ENCODE peak calls at places on chromosomes 2 and 18, in seven cellular contexts. One of them, this sample, is unnamed.

GRCh38 chr2:61898810-61899209 is 6.7 kb upstream of the COMMD1 start:
- DNase-seq in thoracic aorta: no peak
- DNase-seq in lower lobe of right lung: no peak
- DNase-seq in mesenchymal stem cell: peak; percentile 26
- DNase-seq in stomach: no peak
- DNase-seq in body of pancreas: no peak
- DNase-seq in CD4-positive, alpha-beta memory T cell: no peak
- DNase-seq in this sample: no peak

GRCh38 chr2:46967990-46968647 is 52.5 kb upstream of the MCFD2 start:
- DNase-seq in stomach: peak; percentile 73
- DNase-seq in lower lobe of right lung: peak; percentile 85
- DNase-seq in body of pancreas: peak; percentile 76
- DNase-seq in CD4-positive, alpha-beta memory T cell: no peak
- DNase-seq in thoracic aorta: peak; percentile 70
- DNase-seq in mesenchymal stem cell: peak; percentile 83
- DNase-seq in this sample: peak; percentile 89

GRCh38 chr2:160085662-160086061 is 23.2 kb upstream of the PLA2R1 start:
- DNase-seq in lower lobe of right lung: no peak
- DNase-seq in thoracic aorta: no peak
- DNase-seq in mesenchymal stem cell: no peak
- DNase-seq in CD4-positive, alpha-beta memory T cell: no peak
- DNase-seq in stomach: no peak
- DNase-seq in body of pancreas: no peak
- DNase-seq in this sample: no peak

GRCh38 chr18:69674921-69675405 is 272.7 kb downstream of the CD226 start:
- DNase-seq in mesenchymal stem cell: no peak
- DNase-seq in stomach: no peak
- DNase-seq in lower lobe of right lung: no peak
- DNase-seq in thoracic aorta: no peak
- DNase-seq in body of pancreas: no peak
- DNase-seq in CD4-positive, alpha-beta memory T cell: no peak
- DNase-seq in this sample: no peak

GRCh38 chr2:219273887-219274391 is 5.2 kb upstream of the DNAJB2 start:
- DNase-seq in mesenchymal stem cell: no peak
- DNase-seq in body of pancreas: no peak
- DNase-seq in stomach: no peak
- DNase-seq in CD4-positive, alpha-beta memory T cell: no peak
- DNase-seq in thoracic aorta: no peak
- DNase-seq in lower lobe of right lung: no peak
- DNase-seq in this sample: no peak

GRCh38 chr2:199431748-199432213 is 26.0 kb downstream of the SATB2 start:
- DNase-seq in CD4-positive, alpha-beta memory T cell: no peak
- DNase-seq in stomach: no peak
- DNase-seq in thoracic aorta: no peak
- DNase-seq in body of pancreas: no peak
- DNase-seq in lower lobe of right lung: no peak
- DNase-seq in mesenchymal stem cell: peak; percentile 56
- DNase-seq in this sample: no peak

GRCh38 chr2:73827018-73827417 is 1.7 kb upstream of the STAMBP start:
- DNase-seq in body of pancreas: no peak
- DNase-seq in CD4-positive, alpha-beta memory T cell: no peak
- DNase-seq in thoracic aorta: no peak
- DNase-seq in lower lobe of right lung: no peak
- DNase-seq in mesenchymal stem cell: peak; percentile 43
- DNase-seq in stomach: no peak
- DNase-seq in this sample: no peak

GRCh38 chr2:70607121-70607551 is 53.5 kb upstream of the TGFA start:
- DNase-seq in thoracic aorta: no peak
- DNase-seq in lower lobe of right lung: no peak
- DNase-seq in mesenchymal stem cell: no peak
- DNase-seq in body of pancreas: no peak
- DNase-seq in stomach: no peak
- DNase-seq in CD4-positive, alpha-beta memory T cell: no peak
- DNase-seq in this sample: no peak

GRCh38 chr2:28276807-28277206 is 115.9 kb upstream of the FOSL2 start:
- DNase-seq in body of pancreas: no peak
- DNase-seq in thoracic aorta: no peak
- DNase-seq in CD4-positive, alpha-beta memory T cell: no peak
- DNase-seq in mesenchymal stem cell: peak; percentile 29
- DNase-seq in stomach: no peak
- DNase-seq in lower lobe of right lung: no peak
- DNase-seq in this sample: peak; percentile 45

GRCh38 chr2:212990697-212991096 is 160.7 kb downstream of the IKZF2 start:
- DNase-seq in mesenchymal stem cell: peak; percentile 41
- DNase-seq in lower lobe of right lung: no peak
- DNase-seq in body of pancreas: no peak
- DNase-seq in CD4-positive, alpha-beta memory T cell: no peak
- DNase-seq in stomach: no peak
- DNase-seq in thoracic aorta: no peak
- DNase-seq in this sample: no peak

DNA sequence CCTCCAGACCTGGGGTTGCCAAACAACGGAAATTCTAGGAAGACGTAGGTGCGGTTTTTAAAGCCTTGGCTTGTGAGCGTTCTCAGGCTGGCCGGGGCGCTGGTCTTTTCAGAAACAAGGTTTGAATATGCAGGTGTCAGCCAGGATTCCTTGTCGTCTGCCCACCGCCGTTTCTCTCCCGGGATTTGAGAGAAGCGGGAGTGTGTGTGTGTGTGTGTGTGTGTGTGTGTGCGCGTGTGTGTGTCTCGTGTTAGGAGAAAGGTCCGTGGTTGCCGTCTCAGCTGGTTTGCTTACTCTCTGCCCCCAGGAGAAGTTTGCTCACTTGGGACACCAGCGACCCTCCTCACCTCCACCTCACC is 1.0 kb upstream of the ONECUT2 start:
- DNase-seq in stomach: no peak
- DNase-seq in body of pancreas: no peak
- DNase-seq in thoracic aorta: no peak
- DNase-seq in lower lobe of right lung: no peak
- DNase-seq in mesenchymal stem cell: no peak
- DNase-seq in CD4-positive, alpha-beta memory T cell: no peak
- DNase-seq in this sample: no peak
- H3K27me3 ChIP-seq in stomach: peaks cover 99% of the 10 kb centered on the region
- H3K27me3 ChIP-seq in body of pancreas: peaks cover 58% of the 10 kb centered on the region
- H3K27me3 ChIP-seq in thoracic aorta: peaks cover 56% of the 10 kb centered on the region
- H3K27me3 ChIP-seq in lower lobe of right lung: peaks cover 94% of the 10 kb centered on the region
- H3K27me3 ChIP-seq in mesenchymal stem cell: peaks cover 88% of the 10 kb centered on the region
- H3K27me3 ChIP-seq in CD4-positive, alpha-beta memory T cell: peaks cover 68% of the 10 kb centered on the region
- H3K27me3 ChIP-seq in this sample: no peaks in the 10 kb centered on the region

DNA sequence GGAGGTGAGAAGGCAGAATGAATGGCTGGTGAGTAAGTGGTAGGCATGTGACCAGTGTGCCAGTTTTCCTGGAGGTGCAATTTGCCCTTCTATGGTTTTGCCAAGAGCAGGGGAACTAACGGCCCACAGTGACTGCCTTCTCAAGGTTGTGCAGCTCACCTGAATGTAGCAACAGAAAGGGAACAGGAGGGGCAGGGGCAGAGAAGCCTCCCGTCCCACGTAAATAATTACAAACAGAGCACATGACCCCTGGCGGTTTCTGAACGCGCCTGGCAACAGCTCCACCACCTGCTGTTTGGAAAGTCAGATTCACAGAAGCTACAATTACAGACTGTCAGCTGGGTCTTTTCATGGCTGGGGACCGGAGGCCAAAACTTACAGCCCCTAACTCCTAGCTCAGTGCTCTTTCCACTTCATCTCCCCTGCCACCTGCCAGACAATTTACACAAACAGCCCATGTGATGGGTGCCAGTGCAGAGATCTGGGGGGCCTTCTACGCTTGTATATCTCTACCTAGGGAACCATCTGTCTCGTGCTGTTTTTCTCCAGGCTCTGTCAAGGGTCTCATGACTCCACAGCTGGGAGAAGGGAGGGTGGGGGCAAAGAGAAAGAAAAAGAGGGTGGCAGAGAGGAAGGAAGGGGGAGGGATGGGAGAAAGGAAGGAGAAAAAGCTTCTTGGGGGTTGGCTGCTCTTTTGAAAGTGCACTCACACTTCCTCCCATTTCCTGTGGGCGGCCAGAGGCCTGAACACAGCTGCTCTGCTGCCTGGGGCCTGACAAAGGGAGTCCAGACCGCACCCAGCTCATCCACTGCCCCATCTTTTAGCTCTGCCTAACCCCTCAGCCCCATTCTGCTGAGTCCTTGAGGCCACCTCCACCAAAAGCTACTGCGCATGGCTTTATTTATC is 69.5 kb downstream of the POLR1A start:
- DNase-seq in thoracic aorta: no peak
- DNase-seq in CD4-positive, alpha-beta memory T cell: peak; percentile 86
- DNase-seq in stomach: peak; percentile 65
- DNase-seq in body of pancreas: peak; percentile 84
- DNase-seq in mesenchymal stem cell: peak; percentile 90
- DNase-seq in lower lobe of right lung: peak; percentile 86
- DNase-seq in this sample: peak; percentile 90
- H3K27ac ChIP-seq in thoracic aorta: peak overlapping the region; percentile 83
- H3K27ac ChIP-seq in CD4-positive, alpha-beta memory T cell: peak overlapping the region; percentile 82
- H3K27ac ChIP-seq in stomach: peak overlapping the region; percentile 70
- H3K27ac ChIP-seq in body of pancreas: peak overlapping the region; percentile 88
- H3K27ac ChIP-seq in mesenchymal stem cell: peak overlapping the region; percentile 96
- H3K27ac ChIP-seq in lower lobe of right lung: peak overlapping the region; percentile 88
- H3K27ac ChIP-seq in this sample: peak overlapping the region; percentile 93

GRCh38 chr2:236159778-236160170 is 8.4 kb downstream of the GBX2 start:
- DNase-seq in stomach: no peak
- DNase-seq in CD4-positive, alpha-beta memory T cell: no peak
- DNase-seq in lower lobe of right lung: no peak
- DNase-seq in mesenchymal stem cell: no peak
- DNase-seq in body of pancreas: no peak
- DNase-seq in thoracic aorta: no peak
- DNase-seq in this sample: peak; percentile 55

GRCh38 chr2:236161531-236161930 is 6.7 kb downstream of the GBX2 start:
- DNase-seq in lower lobe of right lung: no peak
- DNase-seq in mesenchymal stem cell: no peak
- DNase-seq in body of pancreas: no peak
- DNase-seq in thoracic aorta: no peak
- DNase-seq in CD4-positive, alpha-beta memory T cell: no peak
- DNase-seq in stomach: no peak
- DNase-seq in this sample: peak; percentile 10

GRCh38 chr2:236160366-236161081 is 7.7 kb downstream of the GBX2 start:
- DNase-seq in mesenchymal stem cell: no peak
- DNase-seq in CD4-positive, alpha-beta memory T cell: no peak
- DNase-seq in lower lobe of right lung: no peak
- DNase-seq in stomach: no peak
- DNase-seq in thoracic aorta: no peak
- DNase-seq in body of pancreas: no peak
- DNase-seq in this sample: no peak

GRCh38 chr2:236162031-236162803 is 6.0 kb downstream of the GBX2 start:
- DNase-seq in mesenchymal stem cell: no peak
- DNase-seq in CD4-positive, alpha-beta memory T cell: no peak
- DNase-seq in stomach: no peak
- DNase-seq in thoracic aorta: no peak
- DNase-seq in lower lobe of right lung: no peak
- DNase-seq in body of pancreas: no peak
- DNase-seq in this sample: no peak

DNA sequence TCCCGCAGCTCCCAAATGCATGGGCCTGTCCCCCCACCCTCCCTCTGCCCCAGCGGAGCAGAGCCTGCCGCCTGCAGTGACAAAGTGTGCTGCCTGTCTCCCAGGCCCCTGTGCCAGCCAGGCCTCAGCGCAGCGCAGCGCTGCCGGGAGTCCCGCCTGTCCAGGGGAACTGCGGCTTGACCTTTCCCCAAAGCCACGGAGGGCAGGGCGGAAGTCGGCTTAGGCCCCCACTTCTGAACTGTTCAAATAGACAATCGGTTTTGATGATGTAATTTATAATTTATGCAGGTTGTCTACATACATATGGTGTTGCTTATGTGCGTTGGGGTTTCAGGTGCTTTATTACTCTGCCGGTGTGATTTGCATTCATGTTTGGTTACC is 7.1 kb downstream of the GBX2 start:
- DNase-seq in mesenchymal stem cell: no peak
- DNase-seq in lower lobe of right lung: no peak
- DNase-seq in thoracic aorta: no peak
- DNase-seq in stomach: no peak
- DNase-seq in CD4-positive, alpha-beta memory T cell: no peak
- DNase-seq in body of pancreas: no peak
- DNase-seq in this sample: no peak
- H3K27me3 ChIP-seq in mesenchymal stem cell: peaks cover 21% of the 10 kb centered on the region
- H3K27me3 ChIP-seq in lower lobe of right lung: peaks cover 73% of the 10 kb centered on the region
- H3K27me3 ChIP-seq in thoracic aorta: peaks cover 17% of the 10 kb centered on the region
- H3K27me3 ChIP-seq in stomach: peaks cover 99% of the 10 kb centered on the region
- H3K27me3 ChIP-seq in CD4-positive, alpha-beta memory T cell: peaks cover 20% of the 10 kb centered on the region
- H3K27me3 ChIP-seq in body of pancreas: peaks cover 39% of the 10 kb centered on the region
- H3K27me3 ChIP-seq in this sample: no peaks in the 10 kb centered on the region

GRCh38 chr2:42978175-42978886 is 185.9 kb upstream of the HAAO start:
- DNase-seq in mesenchymal stem cell: no peak
- DNase-seq in CD4-positive, alpha-beta memory T cell: no peak
- DNase-seq in lower lobe of right lung: no peak
- DNase-seq in thoracic aorta: no peak
- DNase-seq in body of pancreas: peak; percentile 45
- DNase-seq in stomach: no peak
- DNase-seq in this sample: no peak

GRCh38 chr2:42976400-42976799 is 184.0 kb upstream of the HAAO start:
- DNase-seq in stomach: no peak
- DNase-seq in body of pancreas: no peak
- DNase-seq in lower lobe of right lung: no peak
- DNase-seq in mesenchymal stem cell: no peak
- DNase-seq in thoracic aorta: no peak
- DNase-seq in CD4-positive, alpha-beta memory T cell: no peak
- DNase-seq in this sample: no peak

GRCh38 chr2:42979416-42979869 is 187.1 kb upstream of the HAAO start:
- DNase-seq in thoracic aorta: no peak
- DNase-seq in lower lobe of right lung: no peak
- DNase-seq in body of pancreas: peak; percentile 82
- DNase-seq in CD4-positive, alpha-beta memory T cell: no peak
- DNase-seq in stomach: peak; percentile 72
- DNase-seq in mesenchymal stem cell: no peak
- DNase-seq in this sample: no peak

GRCh38 chr2:42978887-42979415 is 186.6 kb upstream of the HAAO start:
- DNase-seq in CD4-positive, alpha-beta memory T cell: no peak
- DNase-seq in mesenchymal stem cell: no peak
- DNase-seq in body of pancreas: no peak
- DNase-seq in thoracic aorta: no peak
- DNase-seq in stomach: no peak
- DNase-seq in lower lobe of right lung: no peak
- DNase-seq in this sample: no peak

DNA sequence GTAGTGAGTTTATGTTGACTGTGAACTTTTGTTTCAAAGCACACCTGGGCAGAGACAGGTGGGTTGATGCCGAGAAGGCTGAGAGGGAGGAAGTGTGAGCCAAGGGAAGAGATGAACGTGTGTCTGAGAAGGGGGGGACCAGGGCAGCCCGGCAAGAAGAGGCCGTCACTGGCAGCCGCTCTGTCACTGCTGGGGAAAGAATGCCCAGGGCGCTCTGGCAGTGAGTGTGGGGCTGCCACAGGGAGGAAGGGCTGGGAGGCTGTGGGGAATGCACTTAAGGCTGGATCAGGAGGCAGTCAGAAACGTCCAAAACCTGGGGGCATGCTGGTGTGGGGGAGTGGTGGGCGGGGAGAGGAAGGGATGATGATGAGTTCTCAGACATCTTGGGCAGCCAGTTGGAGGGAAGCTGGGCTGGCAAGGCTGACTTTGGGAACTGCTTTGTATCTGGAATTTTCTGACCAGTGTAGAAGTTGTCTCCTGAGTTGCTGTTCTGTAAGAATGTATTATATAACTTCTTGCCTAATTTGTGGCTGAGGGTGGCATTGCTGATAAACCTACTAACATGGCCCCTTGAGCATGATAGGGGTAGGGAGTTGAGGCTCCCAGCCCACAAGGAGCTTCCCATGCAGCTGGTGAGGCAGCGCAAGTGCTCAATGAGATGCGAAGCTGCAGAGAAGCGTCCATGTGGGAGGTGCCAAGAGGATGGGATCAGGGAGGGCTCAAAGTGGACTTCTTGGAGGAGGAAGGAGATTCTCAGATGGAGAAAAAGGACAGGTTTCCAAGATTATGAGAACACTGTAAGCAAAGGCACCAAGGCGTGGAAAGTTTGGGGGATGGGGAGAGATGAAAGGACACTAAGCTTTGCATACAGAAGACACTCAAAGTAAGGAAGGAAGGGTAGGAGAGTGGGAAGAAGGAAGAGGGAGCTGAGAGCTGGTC is 185.1 kb upstream of the HAAO start:
- DNase-seq in body of pancreas: no peak
- DNase-seq in mesenchymal stem cell: no peak
- DNase-seq in thoracic aorta: no peak
- DNase-seq in CD4-positive, alpha-beta memory T cell: no peak
- DNase-seq in stomach: no peak
- DNase-seq in lower lobe of right lung: no peak
- DNase-seq in this sample: no peak
- H3K27ac ChIP-seq in body of pancreas: peak overlapping the region; percentile 77
- H3K27ac ChIP-seq in mesenchymal stem cell: no peak overlapping the region
- H3K27ac ChIP-seq in thoracic aorta: no peak overlapping the region
- H3K27ac ChIP-seq in CD4-positive, alpha-beta memory T cell: no peak overlapping the region
- H3K27ac ChIP-seq in stomach: peak overlapping the region; percentile 26
- H3K27ac ChIP-seq in lower lobe of right lung: no peak overlapping the region
- H3K27ac ChIP-seq in this sample: no peak overlapping the region